ENCODE peak calls at places on chromosome 14, in seven cellular contexts. K, M, W, V, A, I and Q are unnamed samples.

GRCh38 chr14:41280745-41281144 is 325.9 kb upstream of the LRFN5 start:
- DNase-seq in I (no peak), W (no peak), V (peak), M (no peak), A (no peak), K (peak), Q (no peak)

GRCh38 chr14:21711360-21711961 is 37.8 kb upstream of the OR4E1 start:
- DNase-seq in M (peak), A (no peak), K (peak), W (peak), I (no peak), V (peak), Q (no peak)

GRCh38 chr14:75711796-75712211 is 50.8 kb downstream of the TTLL5 start:
- DNase-seq in V (peak), M (peak), K (peak), I (peak), W (peak), A (peak), Q (peak)

GRCh38 chr14:70721542-70721941 is 79.8 kb downstream of the TTC9 start:
- DNase-seq in V (no peak), A (no peak), K (no peak), I (no peak), W (peak), M (no peak), Q (no peak)

GRCh38 chr14:33118653-33119052 is 180.0 kb downstream of the NPAS3 start:
- DNase-seq in M (no peak), V (peak), K (peak), W (no peak), A (no peak), I (no peak), Q (no peak)

GRCh38 chr14:77260631-77261030 is 10.4 kb downstream of the NGB start:
- DNase-seq in W (no peak), K (no peak), M (no peak), V (no peak), I (no peak), A (no peak), Q (no peak)

GRCh38 chr14:47194051-47194450 is 481.4 kb downstream of the MDGA2 start:
- DNase-seq in I (no peak), M (peak), K (no peak), W (no peak), V (no peak), A (no peak), Q (no peak)

GRCh38 chr14:70601162-70601561 is 707 bp upstream of the MED6 start:
- DNase-seq in I (no peak), K (peak), M (peak), A (no peak), V (no peak), W (peak), Q (no peak)

GRCh38 chr14:32382704-32383103 is 53.6 kb downstream of the AKAP6 start:
- DNase-seq in V (peak), M (no peak), A (no peak), W (no peak), I (no peak), K (peak), Q (peak)

GRCh38 chr14:104677506-104678332 is 11.7 kb upstream of the INF2 start:
- DNase-seq in A (no peak), I (peak), V (peak), W (peak), K (peak), M (peak), Q (peak)

GRCh38 chr14:101819251-101819990 is 57.9 kb downstream of the PPP2R5C start:
- DNase-seq in V (no peak), K (no peak), M (no peak), W (no peak), A (no peak), I (no peak), Q (no peak)

GRCh38 chr14:85421166-85421877 is 108.6 kb upstream of the FLRT2 start:
- DNase-seq in W (peak), A (no peak), M (peak), V (no peak), I (no peak), K (no peak), Q (no peak)

GRCh38 chr14:102086346-102086971 is 385 bp downstream of the HSP90AA1 start:
- DNase-seq in W (peak), K (no peak), I (peak), A (no peak), V (peak), M (peak), Q (peak)

GRCh38 chr14:60736494-60736893 is 1.9 kb downstream of the MNAT1 start:
- DNase-seq in M (peak), W (peak), K (no peak), A (no peak), V (peak), I (no peak), Q (no peak)

GRCh38 chr14:104635717-104636116 is 31.1 kb upstream of the TMEM179 start:
- DNase-seq in K (no peak), M (no peak), W (no peak), I (no peak), A (no peak), V (no peak), Q (no peak)

GRCh38 chr14:75141967-75142366 is 15.1 kb upstream of the NEK9 start:
- DNase-seq in W (peak), M (no peak), I (no peak), A (no peak), V (peak), K (peak), Q (no peak)

GRCh38 chr14:47040490-47040889 is 388.9 kb upstream of the RPL10L start:
- DNase-seq in A (no peak), I (no peak), W (no peak), M (no peak), V (peak), K (peak), Q (no peak)

GRCh38 chr14:27242874-27243273 is 645.0 kb upstream of the NOVA1 start:
- DNase-seq in V (no peak), K (no peak), W (no peak), M (no peak), A (no peak), I (no peak), Q (no peak)

GRCh38 chr14:38150075-38150474 is 57.6 kb upstream of the SSTR1 start:
- DNase-seq in W (no peak), A (no peak), I (no peak), V (no peak), M (no peak), K (no peak), Q (no peak)

GRCh38 chr14:24775919-24776318 is 141.9 kb upstream of the GZMB start:
- DNase-seq in A (no peak), M (no peak), K (peak), I (no peak), W (peak), V (peak), Q (no peak)

GRCh38 chr14:73937012-73937411 is 12.9 kb downstream of the FAM161B start:
- DNase-seq in V (no peak), M (no peak), I (no peak), K (no peak), A (no peak), W (no peak), Q (no peak)

GRCh38 chr14:56585461-56586084 is 6.0 kb downstream of the TMEM260 start:
- DNase-seq in W (no peak), A (no peak), V (peak), K (no peak), I (no peak), M (no peak), Q (peak)